ENCODE peak calls at places on chromosomes 13 and 19, in five cellular contexts. H is Peyer's patch, C is Right ventricle myocardium inferior, G is AG10803, K is mucosa of descending colon. U is an unnamed sample.

GRCh38 chr13:32804673-32805260 is 211.5 kb upstream of the KL start:
- DNase-seq in H (no peak), C (no peak), G (no peak), K (no peak), U (no peak)

GRCh38 chr13:31747966-31748365 is 8.6 kb downstream of the RXFP2 start:
- DNase-seq in H (no peak), C (no peak), G (peak), K (no peak), U (no peak)

GRCh38 chr19:46602392-46603194 is 1.5 kb downstream of the CALM3 start:
- DNase-seq in H (no peak), C (no peak), G (no peak), K (peak), U (no peak)

GRCh38 chr13:35763805-35764170 is 287.3 kb upstream of the MAB21L1 start:
- DNase-seq in H (no peak), C (no peak), G (peak), K (no peak), U (no peak)

GRCh38 chr13:65932587-65933239 is 1297.4 kb downstream of the PCDH9 start:
- DNase-seq in H (no peak), C (no peak), G (no peak), K (no peak), U (no peak)

GRCh38 chr13:46679369-46680180 is 117.4 kb downstream of the ESD start:
- DNase-seq in H (peak), C (no peak), G (peak), K (no peak), U (peak)

GRCh38 chr13:101949681-101950080 is 452.2 kb downstream of the FGF14 start:
- DNase-seq in H (no peak), C (no peak), G (no peak), K (no peak), U (no peak)

GRCh38 chr13:90055121-90055520 is 1292.4 kb upstream of the MIR17HG start:
- DNase-seq in H (no peak), C (no peak), G (no peak), K (no peak), U (no peak)

GRCh38 chr13:46546084-46546786 is 6.7 kb upstream of the LRCH1 start:
- DNase-seq in H (no peak), C (no peak), G (no peak), K (no peak), U (no peak)

GRCh38 chr19:47203254-47203653 is 27.7 kb downstream of the BBC3 start:
- DNase-seq in H (no peak), C (no peak), G (no peak), K (no peak), U (no peak)

GRCh38 chr13:80663788-80664187 is 322.9 kb upstream of the SPRY2 start:
- DNase-seq in H (no peak), C (no peak), G (no peak), K (no peak), U (no peak)

GRCh38 chr13:31797154-31797775 is 57.9 kb downstream of the RXFP2 start:
- DNase-seq in H (no peak), C (no peak), G (peak), K (no peak), U (peak)

GRCh38 chr19:7869910-7870511 is 4.2 kb downstream of the PRR36 start:
- DNase-seq in H (peak), C (peak), G (no peak), K (peak), U (peak)

GRCh38 chr13:100514788-100515409 is 73.7 kb downstream of the GGACT start:
- DNase-seq in H (peak), C (peak), G (peak), K (peak), U (peak)

GRCh38 chr13:98851276-98851675 is 98.8 kb upstream of the SLC15A1 start:
- DNase-seq in H (no peak), C (no peak), G (no peak), K (no peak), U (no peak)

GRCh38 chr19:38095411-38096308 is 128.4 kb downstream of the DPF1 start:
- DNase-seq in H (peak), C (peak), G (peak), K (peak), U (peak)

GRCh38 chr13:101711307-101712025 is 259.0 kb downstream of the ITGBL1 start:
- DNase-seq in H (no peak), C (no peak), G (no peak), K (no peak), U (no peak)

GRCh38 chr19:11539495-11540365 is 1.1 kb downstream of the CNN1 start:
- DNase-seq in H (no peak), C (no peak), G (no peak), K (peak), U (no peak)

GRCh38 chr19:11480081-11480926 is 542 bp downstream of the ELAVL3 start:
- DNase-seq in H (no peak), C (peak), G (no peak), K (no peak), U (no peak)

GRCh38 chr13:27014406-27015359 is 156.9 kb downstream of the USP12 start:
- DNase-seq in H (no peak), C (peak), G (no peak), K (no peak), U (no peak)

GRCh38 chr13:33146843-33147611 is 130.8 kb downstream of the KL start:
- DNase-seq in H (no peak), C (no peak), G (no peak), K (no peak), U (no peak)

U was measured in ACHN.